ENCODE peak calls at places on chromosomes 11 and 22, in five cellular contexts. One of them, this sample, is unnamed.

GRCh38 chr11:130426223-130427048 is 2.0 kb downstream of the ADAMTS8 start:
- DNase-seq in MCF 10A: no peak
- DNase-seq in left colon: no peak
- DNase-seq in ELF-1: no peak
- DNase-seq in Kasumi-1: no peak
- DNase-seq in this sample: no peak

GRCh38 chr22:35930933-35931332 is 97.7 kb downstream of the RBFOX2 start:
- DNase-seq in MCF 10A: peak
- DNase-seq in left colon: no peak
- DNase-seq in ELF-1: no peak
- DNase-seq in Kasumi-1: peak
- DNase-seq in this sample: peak

GRCh38 chr11:134333951-134334350 is 2.2 kb downstream of the GLB1L2 start:
- DNase-seq in MCF 10A: no peak
- DNase-seq in left colon: no peak
- DNase-seq in ELF-1: no peak
- DNase-seq in Kasumi-1: no peak
- DNase-seq in this sample: no peak

GRCh38 chr11:44316388-44317240 is 6.7 kb upstream of the ALX4 start:
- DNase-seq in MCF 10A: no peak
- DNase-seq in left colon: no peak
- DNase-seq in ELF-1: no peak
- DNase-seq in Kasumi-1: no peak
- DNase-seq in this sample: no peak

GRCh38 chr11:8597182-8597581 is 3.2 kb upstream of the STK33 start:
- DNase-seq in MCF 10A: peak
- DNase-seq in left colon: no peak
- DNase-seq in ELF-1: no peak
- DNase-seq in Kasumi-1: peak
- DNase-seq in this sample: no peak

GRCh38 chr11:55795256-55795655 is at the start of gene OR5D14:
- DNase-seq in MCF 10A: no peak
- DNase-seq in left colon: no peak
- DNase-seq in ELF-1: no peak
- DNase-seq in Kasumi-1: no peak
- DNase-seq in this sample: no peak

GRCh38 chr22:45502215-45503070 is at the start of gene FBLN1:
- DNase-seq in MCF 10A: peak
- DNase-seq in left colon: no peak
- DNase-seq in ELF-1: peak
- DNase-seq in Kasumi-1: no peak
- DNase-seq in this sample: no peak

GRCh38 chr11:64146036-64146943 is 19.6 kb downstream of the MACROD1 start:
- DNase-seq in MCF 10A: peak
- DNase-seq in left colon: peak
- DNase-seq in ELF-1: peak
- DNase-seq in Kasumi-1: peak
- DNase-seq in this sample: peak

GRCh38 chr11:93606721-93607120 is 54.8 kb upstream of the CEP295 start:
- DNase-seq in MCF 10A: no peak
- DNase-seq in left colon: no peak
- DNase-seq in ELF-1: no peak
- DNase-seq in Kasumi-1: no peak
- DNase-seq in this sample: no peak

GRCh38 chr22:28947125-28947524 is 63.8 kb downstream of the ZNRF3 start:
- DNase-seq in MCF 10A: no peak
- DNase-seq in left colon: no peak
- DNase-seq in ELF-1: no peak
- DNase-seq in Kasumi-1: no peak
- DNase-seq in this sample: no peak

GRCh38 chr11:115665958-115666357 is 161.7 kb upstream of the CADM1 start:
- DNase-seq in MCF 10A: no peak
- DNase-seq in left colon: no peak
- DNase-seq in ELF-1: no peak
- DNase-seq in Kasumi-1: no peak
- DNase-seq in this sample: no peak

GRCh38 chr11:120511804-120512726 is 517 bp downstream of the GRIK4 start:
- DNase-seq in MCF 10A: no peak
- DNase-seq in left colon: no peak
- DNase-seq in ELF-1: no peak
- DNase-seq in Kasumi-1: no peak
- DNase-seq in this sample: no peak

This sample was measured in OCI-LY7.